ENCODE peak calls at places on chromosomes 11 and 22, in eight cellular contexts. G, F, Q, O, X, K, H and E are unnamed samples.
A peak's percentile ranks its signal among the peaks of the same experiment; 100 is the strongest.

GRCh38 chr22:46024136-46024840 is 47.3 kb upstream of the WNT7B start:
- DNase-seq in G (no peak), F (no peak), Q (no peak), O (peak; percentile 63), X (peak; percentile 2), K (no peak), H (no peak), E (no peak)

GRCh38 chr11:127003260-127003981 is 2.9 kb upstream of the KIRREL3 start:
- DNase-seq in G (peak; percentile 65), F (no peak), Q (peak; percentile 86), O (no peak), X (peak; percentile 28), K (no peak), H (no peak), E (peak; percentile 77)

GRCh38 chr22:35830305-35830704 is 112.6 kb downstream of the APOL5 start:
- DNase-seq in G (no peak), F (no peak), Q (no peak), O (no peak), X (no peak), K (no peak), H (no peak), E (no peak)

GRCh38 chr11:58508005-58508404 is at the start of gene OR5B21:
- DNase-seq in G (no peak), F (no peak), Q (no peak), O (no peak), X (no peak), K (no peak), H (no peak), E (no peak)

GRCh38 chr11:63614136-63614664 is at the start of gene PLAAT3:
- DNase-seq in G (peak; percentile 82), F (no peak), Q (peak; percentile 86), O (peak; percentile 91), X (peak; percentile 86), K (peak; percentile 66), H (no peak), E (peak; percentile 53)

GRCh38 chr11:21018248-21018647 is 348.9 kb downstream of the NELL1 start:
- DNase-seq in G (no peak), F (no peak), Q (no peak), O (no peak), X (no peak), K (no peak), H (no peak), E (no peak)

GRCh38 chr11:114987171-114987760 is 308.9 kb downstream of the NXPE2 start:
- DNase-seq in G (no peak), F (no peak), Q (no peak), O (no peak), X (no peak), K (no peak), H (no peak), E (no peak)

GRCh38 chr11:78282821-78283220 is 94.1 kb downstream of the USP35 start:
- DNase-seq in G (no peak), F (no peak), Q (no peak), O (no peak), X (no peak), K (no peak), H (no peak), E (no peak)

GRCh38 chr11:112285918-112286317 is 25.3 kb upstream of the PLET1 start:
- DNase-seq in G (no peak), F (no peak), Q (no peak), O (no peak), X (no peak), K (no peak), H (no peak), E (no peak)

GRCh38 chr11:76793834-76794291 is 10.7 kb downstream of the TSKU start:
- DNase-seq in G (no peak), F (no peak), Q (peak; percentile 33), O (no peak), X (no peak), K (no peak), H (no peak), E (no peak)

GRCh38 chr11:76796511-76797203 is 13.5 kb downstream of the TSKU start:
- DNase-seq in G (no peak), F (no peak), Q (no peak), O (no peak), X (no peak), K (no peak), H (no peak), E (no peak)

GRCh38 chr11:76795936-76796441 is 12.8 kb downstream of the TSKU start:
- DNase-seq in G (no peak), F (no peak), Q (no peak), O (no peak), X (no peak), K (no peak), H (no peak), E (no peak)

GRCh38 chr11:76794371-76795284 is 11.5 kb downstream of the TSKU start:
- DNase-seq in G (no peak), F (no peak), Q (peak; percentile 17), O (no peak), X (no peak), K (no peak), H (no peak), E (no peak)

GRCh38 chr11:76795285-76795935 is 12.3 kb downstream of the TSKU start:
- DNase-seq in G (no peak), F (no peak), Q (no peak), O (no peak), X (no peak), K (no peak), H (no peak), E (no peak)
- H3K27ac ChIP-seq in G (peak overlapping the region; percentile 98), F (peak overlapping the region; percentile 67), Q (no peak overlapping the region), O (no peak overlapping the region), X (no peak overlapping the region), K (peak overlapping the region; percentile 19), H (no peak overlapping the region), E (no peak overlapping the region)

DNA sequence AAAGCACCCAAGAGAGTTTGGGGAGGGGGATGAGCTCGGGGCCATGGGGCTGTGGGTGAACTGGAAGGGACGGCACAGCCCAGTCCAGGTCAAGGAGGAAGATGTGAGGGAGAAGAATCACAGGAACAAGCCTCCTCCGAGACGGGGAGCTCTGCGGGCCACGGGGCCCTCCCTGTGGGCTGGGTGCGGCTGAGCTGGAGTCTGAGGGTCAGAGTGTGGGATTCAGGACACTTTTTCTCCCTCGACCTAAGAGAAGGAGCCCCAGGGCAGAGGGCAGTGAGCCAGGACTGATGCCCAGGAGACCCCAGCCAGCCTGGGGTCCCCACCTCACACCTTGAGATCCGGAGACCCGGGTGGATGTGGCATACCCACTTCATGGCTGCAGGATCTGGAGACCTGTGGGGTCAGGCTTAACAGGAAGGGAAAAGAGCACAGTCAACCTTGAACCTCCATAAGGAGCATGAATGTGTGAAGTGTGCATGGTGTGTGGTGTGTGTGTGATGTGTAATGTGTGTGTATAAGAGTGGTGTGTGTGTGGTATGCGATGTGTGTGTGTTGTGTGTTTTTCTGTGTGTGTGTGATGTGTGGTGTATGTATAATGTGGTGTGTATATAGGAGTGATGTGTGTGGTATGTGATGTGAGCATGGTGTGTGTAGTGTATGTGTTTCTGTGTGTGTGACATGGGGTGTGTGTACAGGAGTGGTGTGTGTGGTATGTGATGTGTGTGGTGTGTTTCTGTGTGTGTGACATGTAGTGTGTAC is 504.6 kb downstream of the BRD1 start:
- DNase-seq in G (no peak), F (no peak), Q (no peak), O (peak; percentile 46), X (no peak), K (no peak), H (no peak), E (no peak)
- H3K27ac ChIP-seq in G (no peak overlapping the region), F (no peak overlapping the region), Q (no peak overlapping the region), O (no peak overlapping the region), X (no peak overlapping the region), K (no peak overlapping the region), H (no peak overlapping the region), E (no peak overlapping the region)

GRCh38 chr11:67375320-67376021 is 2.1 kb upstream of the CLCF1 start:
- DNase-seq in G (peak; percentile 80), F (no peak), Q (no peak), O (no peak), X (no peak), K (no peak), H (no peak), E (no peak)
- H3K27ac ChIP-seq in G (peak overlapping the region; percentile 100), F (no peak overlapping the region), Q (no peak overlapping the region), O (no peak overlapping the region), X (peak overlapping the region; percentile 94), K (peak overlapping the region; percentile 98), H (no peak overlapping the region), E (no peak overlapping the region)

GRCh38 chr22:23402275-23403151 is 177.6 kb downstream of the IGLL1 start:
- DNase-seq in G (peak; percentile 82), F (peak; percentile 87), Q (peak; percentile 84), O (peak; percentile 82), X (peak; percentile 88), K (no peak), H (no peak), E (peak; percentile 22)
- H3K27ac ChIP-seq in G (peak overlapping the region; percentile 93), F (peak overlapping the region; percentile 65), Q (no peak overlapping the region), O (no peak overlapping the region), X (peak overlapping the region; percentile 54), K (peak overlapping the region; percentile 35), H (no peak overlapping the region), E (peak overlapping the region; percentile 58)

GRCh38 chr11:110491577-110492352 is 62.0 kb downstream of the FDX1 start:
- DNase-seq in G (no peak), F (no peak), Q (no peak), O (no peak), X (no peak), K (no peak), H (no peak), E (no peak)
- H3K27ac ChIP-seq in G (no peak overlapping the region), F (no peak overlapping the region), Q (no peak overlapping the region), O (no peak overlapping the region), X (no peak overlapping the region), K (no peak overlapping the region), H (no peak overlapping the region), E (no peak overlapping the region)